ENCODE peak calls at places on chromosomes 13 and 19, in seven cellular contexts. One of them, this sample, is unnamed.

GRCh38 chr19:5253403-5254110 is 87.1 kb downstream of the PTPRS start:
- DNase-seq in lower lobe of right lung: no peak
- DNase-seq in cardiac muscle cell: no peak
- DNase-seq in COLO829: no peak
- DNase-seq in stimulated activated CD8-positive, alpha-beta memory T cell treated with anti-CD3 and anti-CD28 coated beads, Interleukin-4, amount 100 ng/mL, for 1 hour: no peak
- DNase-seq in renal cortical epithelial cell: no peak
- DNase-seq in HAP-1: no peak
- DNase-seq in this sample: no peak

GRCh38 chr19:46297700-46298476 is 1.0 kb downstream of the HIF3A start:
- DNase-seq in HAP-1: no peak
- DNase-seq in cardiac muscle cell: peak
- DNase-seq in COLO829: no peak
- DNase-seq in lower lobe of right lung: peak
- DNase-seq in stimulated activated CD8-positive, alpha-beta memory T cell treated with anti-CD3 and anti-CD28 coated beads, Interleukin-4, amount 100 ng/mL, for 1 hour: no peak
- DNase-seq in renal cortical epithelial cell: no peak
- DNase-seq in this sample: no peak

GRCh38 chr13:48155850-48156249 is 60.9 kb upstream of the MED4 start:
- DNase-seq in lower lobe of right lung: no peak
- DNase-seq in HAP-1: no peak
- DNase-seq in cardiac muscle cell: peak
- DNase-seq in stimulated activated CD8-positive, alpha-beta memory T cell treated with anti-CD3 and anti-CD28 coated beads, Interleukin-4, amount 100 ng/mL, for 1 hour: no peak
- DNase-seq in renal cortical epithelial cell: peak
- DNase-seq in COLO829: no peak
- DNase-seq in this sample: peak

GRCh38 chr13:50991624-50992610 is 82.3 kb downstream of the RNASEH2B start:
- DNase-seq in renal cortical epithelial cell: no peak
- DNase-seq in lower lobe of right lung: no peak
- DNase-seq in HAP-1: no peak
- DNase-seq in cardiac muscle cell: no peak
- DNase-seq in stimulated activated CD8-positive, alpha-beta memory T cell treated with anti-CD3 and anti-CD28 coated beads, Interleukin-4, amount 100 ng/mL, for 1 hour: no peak
- DNase-seq in COLO829: no peak
- DNase-seq in this sample: no peak

GRCh38 chr19:57075801-57076492 is 43.8 kb upstream of the USP29 start:
- DNase-seq in lower lobe of right lung: no peak
- DNase-seq in cardiac muscle cell: no peak
- DNase-seq in COLO829: peak
- DNase-seq in HAP-1: no peak
- DNase-seq in stimulated activated CD8-positive, alpha-beta memory T cell treated with anti-CD3 and anti-CD28 coated beads, Interleukin-4, amount 100 ng/mL, for 1 hour: no peak
- DNase-seq in renal cortical epithelial cell: no peak
- DNase-seq in this sample: no peak

GRCh38 chr19:2426661-2427322 is 594 bp downstream of the TIMM13 start:
- DNase-seq in renal cortical epithelial cell: no peak
- DNase-seq in stimulated activated CD8-positive, alpha-beta memory T cell treated with anti-CD3 and anti-CD28 coated beads, Interleukin-4, amount 100 ng/mL, for 1 hour: no peak
- DNase-seq in cardiac muscle cell: peak
- DNase-seq in COLO829: peak
- DNase-seq in HAP-1: peak
- DNase-seq in lower lobe of right lung: peak
- DNase-seq in this sample: peak

GRCh38 chr13:87884874-87885273 is 213.7 kb downstream of the SLITRK5 start:
- DNase-seq in lower lobe of right lung: no peak
- DNase-seq in stimulated activated CD8-positive, alpha-beta memory T cell treated with anti-CD3 and anti-CD28 coated beads, Interleukin-4, amount 100 ng/mL, for 1 hour: no peak
- DNase-seq in cardiac muscle cell: peak
- DNase-seq in COLO829: peak
- DNase-seq in renal cortical epithelial cell: peak
- DNase-seq in HAP-1: no peak
- DNase-seq in this sample: no peak

GRCh38 chr13:36814465-36814864 is 4.6 kb upstream of the RFXAP start:
- DNase-seq in COLO829: no peak
- DNase-seq in cardiac muscle cell: peak
- DNase-seq in stimulated activated CD8-positive, alpha-beta memory T cell treated with anti-CD3 and anti-CD28 coated beads, Interleukin-4, amount 100 ng/mL, for 1 hour: no peak
- DNase-seq in lower lobe of right lung: no peak
- DNase-seq in HAP-1: peak
- DNase-seq in renal cortical epithelial cell: peak
- DNase-seq in this sample: no peak

GRCh38 chr13:42807866-42808265 is 26.5 kb downstream of the FAM216B start:
- DNase-seq in COLO829: no peak
- DNase-seq in HAP-1: no peak
- DNase-seq in lower lobe of right lung: no peak
- DNase-seq in renal cortical epithelial cell: peak
- DNase-seq in stimulated activated CD8-positive, alpha-beta memory T cell treated with anti-CD3 and anti-CD28 coated beads, Interleukin-4, amount 100 ng/mL, for 1 hour: no peak
- DNase-seq in cardiac muscle cell: peak
- DNase-seq in this sample: peak

GRCh38 chr19:46529622-46530451 is 34.2 kb upstream of the PNMA8B start:
- DNase-seq in lower lobe of right lung: peak
- DNase-seq in COLO829: peak
- DNase-seq in HAP-1: peak
- DNase-seq in stimulated activated CD8-positive, alpha-beta memory T cell treated with anti-CD3 and anti-CD28 coated beads, Interleukin-4, amount 100 ng/mL, for 1 hour: peak
- DNase-seq in renal cortical epithelial cell: peak
- DNase-seq in cardiac muscle cell: peak
- DNase-seq in this sample: peak

GRCh38 chr13:33637978-33638743 is 179.8 kb upstream of the RFC3 start:
- DNase-seq in stimulated activated CD8-positive, alpha-beta memory T cell treated with anti-CD3 and anti-CD28 coated beads, Interleukin-4, amount 100 ng/mL, for 1 hour: no peak
- DNase-seq in COLO829: peak
- DNase-seq in renal cortical epithelial cell: peak
- DNase-seq in lower lobe of right lung: no peak
- DNase-seq in HAP-1: no peak
- DNase-seq in cardiac muscle cell: peak
- DNase-seq in this sample: peak

GRCh38 chr19:7933411-7933810 is 7.5 kb upstream of the CTXN1 start:
- DNase-seq in lower lobe of right lung: no peak
- DNase-seq in stimulated activated CD8-positive, alpha-beta memory T cell treated with anti-CD3 and anti-CD28 coated beads, Interleukin-4, amount 100 ng/mL, for 1 hour: no peak
- DNase-seq in cardiac muscle cell: no peak
- DNase-seq in HAP-1: no peak
- DNase-seq in renal cortical epithelial cell: no peak
- DNase-seq in COLO829: no peak
- DNase-seq in this sample: no peak

GRCh38 chr13:29993716-29994488 is 143.5 kb upstream of the UBL3 start:
- DNase-seq in renal cortical epithelial cell: peak
- DNase-seq in COLO829: no peak
- DNase-seq in lower lobe of right lung: no peak
- DNase-seq in cardiac muscle cell: peak
- DNase-seq in HAP-1: no peak
- DNase-seq in stimulated activated CD8-positive, alpha-beta memory T cell treated with anti-CD3 and anti-CD28 coated beads, Interleukin-4, amount 100 ng/mL, for 1 hour: no peak
- DNase-seq in this sample: peak

GRCh38 chr13:50969691-50970090 is 60.1 kb downstream of the RNASEH2B start:
- DNase-seq in renal cortical epithelial cell: peak
- DNase-seq in HAP-1: no peak
- DNase-seq in stimulated activated CD8-positive, alpha-beta memory T cell treated with anti-CD3 and anti-CD28 coated beads, Interleukin-4, amount 100 ng/mL, for 1 hour: no peak
- DNase-seq in COLO829: no peak
- DNase-seq in cardiac muscle cell: peak
- DNase-seq in lower lobe of right lung: no peak
- DNase-seq in this sample: no peak